ENCODE peak calls at places on chromosomes 3 and 15, in six cellular contexts. S is tibial nerve; O is mammary epithelial cell; U is CD8-positive, alpha-beta T cell; I is fibroblast of lung; L is coronary artery. Y is an unnamed sample.

GRCh38 chr15:69595009-69595825 is 142.6 kb downstream of the RPLP1 start:
- DNase-seq in U (no peak), O (no peak), I (peak), S (peak), L (peak), Y (no peak)

GRCh38 chr3:157098823-157099185 is 61.1 kb downstream of the CCNL1 start:
- DNase-seq in I (peak), O (no peak), U (no peak), L (no peak), S (no peak), Y (no peak)

GRCh38 chr3:17077614-17078013 is 192.9 kb downstream of the PLCL2 start:
- DNase-seq in U (no peak), L (no peak), S (no peak), I (no peak), O (no peak), Y (no peak)

GRCh38 chr15:43776101-43776717 is 557 bp downstream of the ELL3 start:
- DNase-seq in S (no peak), O (no peak), U (no peak), I (no peak), L (no peak), Y (no peak)

GRCh38 chr3:160455846-160456245 is 6.3 kb upstream of the TRIM59 start:
- DNase-seq in U (no peak), O (no peak), S (no peak), L (no peak), I (no peak), Y (no peak)

GRCh38 chr3:125431912-125432587 is 56.9 kb upstream of the ZNF148 start:
- DNase-seq in O (no peak), S (no peak), I (peak), L (no peak), U (no peak), Y (no peak)

GRCh38 chr15:79124388-79124787 is 33.8 kb upstream of the RASGRF1 start:
- DNase-seq in S (no peak), I (no peak), O (no peak), U (no peak), L (no peak), Y (no peak)

GRCh38 chr15:58864602-58865419 is 68.7 kb downstream of the SLTM start:
- DNase-seq in S (no peak), I (peak), L (peak), O (no peak), U (no peak), Y (no peak)

GRCh38 chr15:93459396-93459795 is 370.4 kb upstream of the RGMA start:
- DNase-seq in I (no peak), S (no peak), U (no peak), O (no peak), L (no peak), Y (no peak)

GRCh38 chr3:129045675-129046036 is 14.9 kb upstream of the GP9 start:
- DNase-seq in S (no peak), U (no peak), O (no peak), L (no peak), I (no peak), Y (no peak)

GRCh38 chr3:87503901-87504498 is 227.6 kb upstream of the POU1F1 start:
- DNase-seq in U (no peak), L (no peak), S (no peak), O (peak), I (peak), Y (no peak)

GRCh38 chr15:65323071-65323511 is 18.6 kb downstream of the RNU5B-1 start:
- DNase-seq in I (peak), U (no peak), S (no peak), O (no peak), L (no peak), Y (no peak)

GRCh38 chr3:77825045-77825827 is 785.3 kb downstream of the ROBO2 start:
- DNase-seq in I (peak), L (no peak), S (no peak), O (peak), U (no peak), Y (no peak)

GRCh38 chr15:69463182-69463756 is 10.7 kb downstream of the RPLP1 start:
- DNase-seq in L (no peak), U (no peak), I (no peak), O (peak), S (no peak), Y (no peak)

GRCh38 chr15:51793521-51793920 is 35.9 kb upstream of the TMOD3 start:
- DNase-seq in S (peak), L (no peak), I (peak), O (no peak), U (no peak), Y (no peak)

GRCh38 chr3:119223511-119223910 is 17.2 kb downstream of the B4GALT4 start:
- DNase-seq in O (no peak), S (no peak), L (no peak), U (no peak), I (no peak), Y (no peak)

GRCh38 chr3:29484633-29485032 is 203.8 kb downstream of the RBMS3 start:
- DNase-seq in I (no peak), O (no peak), L (no peak), U (no peak), S (no peak), Y (no peak)

GRCh38 chr15:42549052-42549491 is 434 bp downstream of the HAUS2 start:
- DNase-seq in O (no peak), U (no peak), I (peak), S (no peak), L (no peak), Y (no peak)

GRCh38 chr15:76159282-76159681 is 99.5 kb downstream of the TMEM266 start:
- DNase-seq in I (no peak), L (no peak), O (no peak), S (no peak), U (no peak), Y (no peak)

GRCh38 chr15:70892912-70893560 is 410 bp downstream of the LRRC49 start:
- DNase-seq in S (no peak), L (no peak), U (no peak), O (peak), I (peak), Y (no peak)

GRCh38 chr15:35549567-35549966 is 3.6 kb upstream of the DPH6 start:
- DNase-seq in L (no peak), S (no peak), U (no peak), O (no peak), I (no peak), Y (no peak)

GRCh38 chr3:131350506-131350905 is 31.1 kb upstream of the NUDT16 start:
- DNase-seq in I (peak), O (peak), S (no peak), L (no peak), U (no peak), Y (no peak)

GRCh38 chr3:63354160-63354559 is 76.1 kb downstream of the SYNPR start:
- DNase-seq in I (peak), L (no peak), U (no peak), S (no peak), O (no peak), Y (no peak)

GRCh38 chr15:100043732-100044131 is 298.0 kb downstream of the ADAMTS17 start:
- DNase-seq in L (peak), U (no peak), I (no peak), S (no peak), O (peak), Y (no peak)

GRCh38 chr3:52939600-52939999 is 42.3 kb upstream of the STIMATE start:
- DNase-seq in U (no peak), I (no peak), L (no peak), O (no peak), S (no peak), Y (no peak)

GRCh38 chr3:14429237-14429636 is 26.8 kb downstream of the SLC6A6 start:
- DNase-seq in L (no peak), S (no peak), U (no peak), I (no peak), O (no peak), Y (no peak)

GRCh38 chr3:193816656-193817311 is 223.8 kb downstream of the OPA1 start:
- DNase-seq in U (no peak), S (peak), I (peak), O (no peak), L (peak), Y (peak)

GRCh38 chr15:88125578-88125977 is 131.0 kb downstream of the NTRK3 start:
- DNase-seq in U (no peak), I (no peak), S (no peak), L (no peak), O (no peak), Y (no peak)

GRCh38 chr3:160150525-160150924 is 74.7 kb upstream of the C3orf80 start:
- DNase-seq in U (no peak), O (no peak), I (peak), L (no peak), S (no peak), Y (no peak)

GRCh38 chr3:195806916-195807231 is 4.9 kb downstream of the MUC4 start:
- DNase-seq in O (no peak), L (no peak), S (no peak), I (no peak), U (no peak), Y (no peak)

DNA sequence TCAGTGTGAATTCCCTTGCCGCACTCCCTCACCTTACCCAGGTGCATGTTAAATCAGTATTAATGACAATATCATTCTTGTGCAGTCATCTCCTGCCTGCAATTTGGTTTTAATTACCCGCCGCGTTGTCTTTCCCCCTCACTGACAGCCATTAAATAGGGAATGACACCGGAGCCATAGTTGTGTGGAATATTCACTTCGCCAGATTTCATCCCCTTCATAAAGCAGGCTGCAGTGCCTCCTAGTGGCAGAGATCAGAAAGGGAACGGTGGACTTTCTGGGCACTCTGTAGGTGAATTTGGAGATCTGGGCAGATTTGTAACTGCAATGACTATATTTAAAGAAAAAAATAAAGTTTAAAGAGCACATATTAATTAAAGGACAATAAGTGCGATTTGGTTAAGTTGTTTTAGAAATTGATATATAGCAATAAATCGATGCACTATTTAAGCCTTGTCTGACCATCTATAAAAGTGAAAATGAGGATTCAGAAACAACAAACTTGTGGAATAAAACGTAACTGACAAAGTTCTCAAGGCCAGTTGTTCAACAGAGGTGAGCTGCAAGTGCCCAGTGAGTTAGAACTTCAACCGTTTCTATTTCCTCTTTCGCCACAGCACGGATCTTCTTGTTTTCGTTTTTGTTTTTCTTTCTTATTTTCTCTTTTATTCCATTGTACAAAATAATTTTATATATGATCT is 725.1 kb upstream of the ARRDC4 start:
- DNase-seq in L (no peak), I (peak), O (peak), S (peak), U (no peak), Y (peak)
- TF ChIP-seq CTCF in L (peak), I (peak), O (peak), S (peak), U (peak), Y (peak)

DNA sequence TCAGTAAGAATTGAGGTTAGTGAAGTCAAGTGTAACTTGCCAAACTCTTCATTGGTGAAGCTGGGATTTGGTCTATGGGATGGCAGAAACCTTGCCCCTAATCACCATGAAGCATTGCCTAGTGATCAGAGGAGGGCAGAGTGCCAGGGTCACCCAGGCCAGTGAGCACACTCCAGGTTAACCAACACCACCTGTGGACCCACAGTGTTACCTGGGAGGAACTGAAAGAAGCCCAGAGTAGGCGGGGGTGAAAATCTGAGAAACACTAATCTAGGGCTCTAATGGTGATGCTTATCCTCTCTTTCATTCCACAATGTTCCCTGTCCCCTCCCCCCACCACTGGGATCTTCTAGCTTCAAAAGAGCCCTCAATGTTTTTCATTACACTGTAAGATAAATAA is 372.8 kb downstream of the CTNNB1 start:
- DNase-seq in U (no peak), I (no peak), L (no peak), O (no peak), S (no peak), Y (no peak)
- TF ChIP-seq CTCF in U (no peak), I (no peak), L (no peak), O (no peak), S (no peak), Y (no peak)

GRCh38 chr3:181176610-181177009 is 187.1 kb upstream of the DNAJC19 start:
- DNase-seq in S (peak), I (peak), L (no peak), U (peak), O (peak), Y (peak)
- TF ChIP-seq CTCF in S (peak), I (peak), L (peak), U (no peak), O (peak), Y (peak)

GRCh38 chr3:33144433-33144832 is 30.6 kb downstream of the CRTAP start:
- DNase-seq in S (no peak), U (peak), O (no peak), I (no peak), L (no peak), Y (peak)
- TF ChIP-seq CTCF in S (peak), U (peak), O (peak), I (peak), L (no peak), Y (no peak)

GRCh38 chr3:104388624-104389023 is 978.1 kb upstream of the ALCAM start:
- DNase-seq in I (peak), U (no peak), S (no peak), O (peak), L (no peak), Y (no peak)

GRCh38 chr3:104397713-104398112 is 969.0 kb upstream of the ALCAM start:
- DNase-seq in I (no peak), O (no peak), S (no peak), L (no peak), U (no peak), Y (no peak)

GRCh38 chr3:104396974-104397669 is 969.6 kb upstream of the ALCAM start:
- DNase-seq in S (no peak), L (no peak), O (peak), U (no peak), I (peak), Y (no peak)

DNA sequence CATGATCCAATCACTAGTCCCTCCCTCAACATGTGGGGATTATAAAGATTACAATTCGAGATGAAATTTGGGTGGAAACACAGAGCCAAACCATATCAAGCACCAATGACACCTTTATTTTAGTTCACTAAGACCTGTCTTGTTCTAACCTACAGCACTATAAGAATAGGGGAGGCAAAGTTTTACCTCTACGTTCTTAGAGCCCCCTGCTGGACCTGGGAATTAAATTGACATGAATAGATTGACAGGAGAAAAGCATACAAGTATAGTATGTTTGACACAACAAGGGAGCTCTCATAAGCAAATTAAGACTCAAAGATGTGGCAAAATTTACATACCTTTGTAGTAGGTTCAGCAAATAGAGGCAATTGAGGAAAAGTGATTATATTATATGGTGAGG is 974.4 kb upstream of the ALCAM start:
- DNase-seq in O (no peak), S (no peak), L (no peak), I (no peak), U (no peak), Y (no peak)
- TF ChIP-seq CTCF in O (no peak), S (no peak), L (no peak), I (no peak), U (no peak), Y (no peak)

DNA sequence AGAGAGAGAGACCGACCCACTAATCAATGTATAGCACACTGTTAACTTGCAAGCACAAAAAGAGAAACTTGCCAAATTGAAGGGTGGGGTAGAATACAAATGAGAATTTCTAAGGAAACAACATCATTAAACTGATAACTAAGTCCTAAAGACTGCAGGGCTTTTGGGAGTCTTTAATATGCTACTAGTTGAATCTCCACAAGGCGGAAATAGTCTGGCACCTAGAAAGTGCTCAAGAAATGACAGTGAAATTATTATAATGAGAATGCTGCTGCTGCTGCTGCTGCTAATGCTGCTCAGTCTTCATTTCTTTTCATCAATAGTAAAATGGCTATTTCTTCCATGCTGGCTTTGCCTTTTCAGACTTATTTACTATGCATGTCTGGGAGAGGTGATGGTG is 91.8 kb downstream of the BTD start:
- DNase-seq in O (no peak), U (no peak), S (no peak), L (no peak), I (peak), Y (no peak)
- TF ChIP-seq CTCF in O (no peak), U (no peak), S (no peak), L (no peak), I (no peak), Y (no peak)

GRCh38 chr3:171329759-171330158 is 130.4 kb downstream of the TNIK start:
- DNase-seq in L (no peak), I (no peak), S (no peak), O (no peak), U (no peak), Y (no peak)

GRCh38 chr3:171327441-171328174 is 132.6 kb downstream of the TNIK start:
- DNase-seq in I (peak), S (no peak), O (peak), L (no peak), U (no peak), Y (no peak)

GRCh38 chr3:171326717-171327440 is 133.3 kb downstream of the TNIK start:
- DNase-seq in I (no peak), S (no peak), U (no peak), L (no peak), O (no peak), Y (no peak)

GRCh38 chr3:171330936-171331335 is 129.3 kb downstream of the TNIK start:
- DNase-seq in L (no peak), O (no peak), I (no peak), S (no peak), U (no peak), Y (no peak)

GRCh38 chr3:171328419-171329082 is 131.7 kb downstream of the TNIK start:
- DNase-seq in O (no peak), I (no peak), S (no peak), L (no peak), U (peak), Y (no peak)
- TF ChIP-seq CTCF in O (peak), I (peak), S (no peak), L (no peak), U (peak), Y (no peak)